ENCODE peak calls at places on chromosomes 6 and 20, in seven cellular contexts. One of them, this sample, is unnamed.

GRCh38 chr6:43624786-43625288 is 4.2 kb downstream of the GTPBP2 start:
- DNase-seq in endothelial cell of umbilical vein: no peak
- DNase-seq in breast epithelium: no peak
- DNase-seq in body of pancreas: no peak
- DNase-seq in A549: no peak
- DNase-seq in ovary: no peak
- DNase-seq in transverse colon: no peak
- DNase-seq in this sample: no peak

GRCh38 chr20:32162367-32162766 is 45.2 kb downstream of the PLAGL2 start:
- DNase-seq in A549: no peak
- DNase-seq in breast epithelium: no peak
- DNase-seq in ovary: no peak
- DNase-seq in body of pancreas: no peak
- DNase-seq in endothelial cell of umbilical vein: no peak
- DNase-seq in transverse colon: no peak
- DNase-seq in this sample: no peak

GRCh38 chr6:16244869-16245451 is 6.6 kb downstream of the GMPR start:
- DNase-seq in endothelial cell of umbilical vein: peak
- DNase-seq in A549: no peak
- DNase-seq in body of pancreas: peak
- DNase-seq in ovary: no peak
- DNase-seq in transverse colon: no peak
- DNase-seq in breast epithelium: no peak
- DNase-seq in this sample: no peak

GRCh38 chr20:52621401-52621800 is 350.8 kb upstream of the TSHZ2 start:
- DNase-seq in breast epithelium: no peak
- DNase-seq in ovary: no peak
- DNase-seq in A549: no peak
- DNase-seq in endothelial cell of umbilical vein: no peak
- DNase-seq in transverse colon: no peak
- DNase-seq in body of pancreas: no peak
- DNase-seq in this sample: no peak

GRCh38 chr20:46348972-46349741 is 40.9 kb upstream of the CDH22 start:
- DNase-seq in transverse colon: peak
- DNase-seq in endothelial cell of umbilical vein: peak
- DNase-seq in ovary: peak
- DNase-seq in breast epithelium: no peak
- DNase-seq in A549: peak
- DNase-seq in body of pancreas: peak
- DNase-seq in this sample: peak

GRCh38 chr6:70108230-70108629 is 194.7 kb downstream of the COL9A1 start:
- DNase-seq in A549: peak
- DNase-seq in breast epithelium: no peak
- DNase-seq in transverse colon: no peak
- DNase-seq in body of pancreas: no peak
- DNase-seq in ovary: no peak
- DNase-seq in endothelial cell of umbilical vein: peak
- DNase-seq in this sample: no peak

GRCh38 chr6:1636971-1637871 is 27.5 kb downstream of the FOXC1 start:
- DNase-seq in transverse colon: no peak
- DNase-seq in breast epithelium: no peak
- DNase-seq in body of pancreas: no peak
- DNase-seq in ovary: no peak
- DNase-seq in endothelial cell of umbilical vein: no peak
- DNase-seq in A549: peak
- DNase-seq in this sample: no peak

GRCh38 chr20:4047614-4048013 is 32.3 kb upstream of the RNF24 start:
- DNase-seq in breast epithelium: no peak
- DNase-seq in endothelial cell of umbilical vein: no peak
- DNase-seq in transverse colon: no peak
- DNase-seq in ovary: no peak
- DNase-seq in A549: no peak
- DNase-seq in body of pancreas: no peak
- DNase-seq in this sample: no peak

GRCh38 chr6:68615965-68616364 is 19.1 kb upstream of the ADGRB3 start:
- DNase-seq in breast epithelium: no peak
- DNase-seq in transverse colon: no peak
- DNase-seq in ovary: no peak
- DNase-seq in endothelial cell of umbilical vein: no peak
- DNase-seq in A549: no peak
- DNase-seq in body of pancreas: no peak
- DNase-seq in this sample: no peak

GRCh38 chr20:3406481-3407425 is 716 bp downstream of the DNAAF9 start:
- DNase-seq in A549: no peak
- DNase-seq in breast epithelium: peak
- DNase-seq in ovary: peak
- DNase-seq in endothelial cell of umbilical vein: peak
- DNase-seq in transverse colon: peak
- DNase-seq in body of pancreas: peak
- DNase-seq in this sample: peak

GRCh38 chr20:24503352-24503931 is 34.0 kb downstream of the SYNDIG1 start:
- DNase-seq in A549: no peak
- DNase-seq in body of pancreas: no peak
- DNase-seq in breast epithelium: no peak
- DNase-seq in ovary: no peak
- DNase-seq in transverse colon: no peak
- DNase-seq in endothelial cell of umbilical vein: no peak
- DNase-seq in this sample: peak

GRCh38 chr20:19823216-19823615 is 65.2 kb downstream of the RIN2 start:
- DNase-seq in ovary: no peak
- DNase-seq in breast epithelium: no peak
- DNase-seq in transverse colon: no peak
- DNase-seq in A549: no peak
- DNase-seq in body of pancreas: no peak
- DNase-seq in endothelial cell of umbilical vein: no peak
- DNase-seq in this sample: no peak

GRCh38 chr20:6122111-6122872 is 538 bp downstream of the FERMT1 start:
- DNase-seq in body of pancreas: peak
- DNase-seq in breast epithelium: no peak
- DNase-seq in endothelial cell of umbilical vein: peak
- DNase-seq in A549: peak
- DNase-seq in transverse colon: peak
- DNase-seq in ovary: peak
- DNase-seq in this sample: no peak

DNA sequence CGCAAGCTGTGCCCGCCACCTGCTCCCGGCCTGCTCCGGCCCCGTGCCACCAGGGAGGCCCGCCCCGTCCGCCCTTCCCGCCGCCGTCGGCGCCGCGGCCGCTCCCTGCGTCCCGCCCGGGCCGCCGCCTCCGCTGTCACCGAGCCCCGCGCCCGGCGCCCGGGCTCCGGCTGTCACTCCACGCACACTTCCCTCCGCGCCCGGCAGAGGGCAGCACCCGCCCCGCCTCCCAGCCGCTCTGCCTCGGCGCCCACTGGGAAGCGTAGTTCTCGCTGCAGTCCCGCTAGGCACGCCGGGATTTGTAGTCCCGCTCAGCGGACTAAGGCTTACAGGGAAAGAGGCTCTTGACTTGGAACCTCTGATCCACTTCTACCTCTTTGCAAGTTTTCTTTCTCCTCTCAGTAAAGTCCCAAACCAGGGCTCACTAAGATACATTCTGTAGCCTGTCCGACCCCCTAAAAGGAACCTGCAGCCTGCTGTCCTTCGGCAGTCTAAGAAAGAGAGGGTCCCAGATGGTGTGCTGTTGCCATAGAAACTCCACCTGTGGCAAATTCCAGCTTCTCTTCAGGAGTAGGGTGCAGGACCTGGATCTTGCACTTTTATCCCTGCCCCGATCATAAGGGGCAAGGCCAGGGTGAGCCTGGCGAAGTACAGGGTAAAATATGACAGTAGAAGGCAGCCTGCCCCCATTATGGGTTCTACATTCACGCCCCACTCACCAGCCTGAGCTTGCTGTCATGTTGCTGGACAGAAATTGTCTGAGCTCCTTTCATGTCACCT is at the start of gene TFEB:
- DNase-seq in breast epithelium: peak
- DNase-seq in endothelial cell of umbilical vein: peak
- DNase-seq in ovary: peak
- DNase-seq in A549: peak
- DNase-seq in body of pancreas: peak
- DNase-seq in transverse colon: peak
- DNase-seq in this sample: peak
- TF ChIP-seq POLR2A in breast epithelium: no peak
- TF ChIP-seq POLR2A in endothelial cell of umbilical vein: no peak
- TF ChIP-seq POLR2A in ovary: peak
- TF ChIP-seq POLR2A in A549: no peak
- TF ChIP-seq POLR2A in body of pancreas: no peak
- TF ChIP-seq POLR2A in transverse colon: no peak
- TF ChIP-seq POLR2A in this sample: peak

DNA sequence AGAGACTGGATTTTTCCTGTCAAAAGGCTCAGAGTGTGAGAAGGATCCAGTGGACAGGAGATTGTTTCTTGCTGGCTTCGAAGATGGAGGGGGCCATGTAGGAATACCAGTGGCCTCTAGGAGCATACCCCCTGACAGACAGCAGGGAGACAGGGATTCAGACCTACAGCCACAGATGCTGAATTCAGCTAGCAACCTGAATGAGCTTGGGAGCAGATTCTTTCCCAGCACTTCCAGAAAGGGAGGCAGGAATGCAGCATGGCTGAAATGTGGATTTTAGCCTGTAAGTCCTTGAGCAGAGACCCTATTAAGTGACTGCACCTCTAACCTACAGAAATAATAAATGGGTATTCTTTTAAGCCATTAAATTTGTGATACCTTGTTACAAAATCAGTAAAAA is 44.6 kb downstream of the STXBP5 start:
- DNase-seq in body of pancreas: no peak
- DNase-seq in endothelial cell of umbilical vein: no peak
- DNase-seq in breast epithelium: no peak
- DNase-seq in A549: no peak
- DNase-seq in ovary: no peak
- DNase-seq in transverse colon: no peak
- DNase-seq in this sample: no peak
- TF ChIP-seq POLR2A in body of pancreas: no peak
- TF ChIP-seq POLR2A in endothelial cell of umbilical vein: no peak
- TF ChIP-seq POLR2A in breast epithelium: no peak
- TF ChIP-seq POLR2A in A549: no peak
- TF ChIP-seq POLR2A in ovary: no peak
- TF ChIP-seq POLR2A in transverse colon: no peak
- TF ChIP-seq POLR2A in this sample: no peak

DNA sequence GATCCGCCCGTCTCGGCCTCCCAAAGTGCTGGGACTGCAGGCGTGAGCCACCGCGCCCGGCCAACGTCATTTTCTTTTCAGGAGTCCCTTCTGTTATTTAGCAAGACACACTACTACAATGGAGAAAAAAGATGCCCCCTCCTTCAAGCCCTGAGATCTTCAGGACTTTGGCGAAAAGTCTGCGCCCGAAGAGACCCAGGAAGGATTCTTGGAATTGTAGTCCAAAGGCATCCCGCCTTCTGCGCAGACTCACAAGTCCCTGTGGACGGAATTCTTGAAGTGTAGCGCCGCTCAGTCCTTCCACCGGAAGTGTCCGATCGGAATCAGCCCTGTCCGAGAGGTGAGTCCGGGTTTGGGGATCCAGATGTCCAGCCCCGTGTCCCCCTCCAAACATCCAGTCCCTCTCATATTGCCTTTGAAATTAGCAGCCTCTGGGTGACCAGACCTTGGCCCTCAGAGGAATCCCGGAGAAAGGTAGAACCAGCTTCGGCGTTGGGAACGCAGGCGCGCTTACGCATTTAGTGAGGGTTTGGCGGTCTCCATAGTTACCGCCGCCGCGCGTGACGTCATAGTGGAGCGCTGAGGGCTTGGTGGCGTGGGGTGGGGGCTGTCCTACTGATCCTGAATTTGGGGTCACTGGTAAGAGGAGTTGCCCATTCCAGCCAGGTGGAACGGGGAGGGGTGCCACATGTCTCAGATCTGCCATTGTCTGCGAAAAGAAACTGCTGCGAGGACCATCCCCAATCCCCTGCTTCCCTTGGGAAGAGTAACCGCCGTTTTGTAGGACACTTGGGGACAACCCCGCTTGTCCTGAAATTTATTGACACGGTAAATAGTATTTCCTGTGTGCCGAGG is 490 bp downstream of the ZNF165 start:
- DNase-seq in endothelial cell of umbilical vein: peak
- DNase-seq in A549: peak
- DNase-seq in transverse colon: peak
- DNase-seq in breast epithelium: peak
- DNase-seq in ovary: peak
- DNase-seq in body of pancreas: peak
- DNase-seq in this sample: peak
- TF ChIP-seq POLR2A in endothelial cell of umbilical vein: peak
- TF ChIP-seq POLR2A in A549: no peak
- TF ChIP-seq POLR2A in transverse colon: no peak
- TF ChIP-seq POLR2A in breast epithelium: peak
- TF ChIP-seq POLR2A in ovary: peak
- TF ChIP-seq POLR2A in body of pancreas: no peak
- TF ChIP-seq POLR2A in this sample: no peak

GRCh38 chr6:30617565-30618269 is at the start of gene MRPS18B:
- DNase-seq in transverse colon: peak
- DNase-seq in body of pancreas: peak
- DNase-seq in A549: peak
- DNase-seq in breast epithelium: peak
- DNase-seq in endothelial cell of umbilical vein: peak
- DNase-seq in ovary: peak
- DNase-seq in this sample: peak

GRCh38 chr6:30615219-30615957 is 1.7 kb downstream of the PPP1R10 start:
- DNase-seq in ovary: peak
- DNase-seq in endothelial cell of umbilical vein: peak
- DNase-seq in A549: peak
- DNase-seq in transverse colon: peak
- DNase-seq in breast epithelium: no peak
- DNase-seq in body of pancreas: peak
- DNase-seq in this sample: peak

GRCh38 chr6:30614843-30615218 is 2.2 kb downstream of the PPP1R10 start:
- DNase-seq in breast epithelium: peak
- DNase-seq in endothelial cell of umbilical vein: peak
- DNase-seq in A549: peak
- DNase-seq in transverse colon: peak
- DNase-seq in ovary: peak
- DNase-seq in body of pancreas: peak
- DNase-seq in this sample: peak

GRCh38 chr6:30616811-30617564 is at the start of gene PPP1R10:
- DNase-seq in endothelial cell of umbilical vein: peak
- DNase-seq in body of pancreas: peak
- DNase-seq in ovary: peak
- DNase-seq in A549: peak
- DNase-seq in transverse colon: peak
- DNase-seq in breast epithelium: peak
- DNase-seq in this sample: peak

DNA sequence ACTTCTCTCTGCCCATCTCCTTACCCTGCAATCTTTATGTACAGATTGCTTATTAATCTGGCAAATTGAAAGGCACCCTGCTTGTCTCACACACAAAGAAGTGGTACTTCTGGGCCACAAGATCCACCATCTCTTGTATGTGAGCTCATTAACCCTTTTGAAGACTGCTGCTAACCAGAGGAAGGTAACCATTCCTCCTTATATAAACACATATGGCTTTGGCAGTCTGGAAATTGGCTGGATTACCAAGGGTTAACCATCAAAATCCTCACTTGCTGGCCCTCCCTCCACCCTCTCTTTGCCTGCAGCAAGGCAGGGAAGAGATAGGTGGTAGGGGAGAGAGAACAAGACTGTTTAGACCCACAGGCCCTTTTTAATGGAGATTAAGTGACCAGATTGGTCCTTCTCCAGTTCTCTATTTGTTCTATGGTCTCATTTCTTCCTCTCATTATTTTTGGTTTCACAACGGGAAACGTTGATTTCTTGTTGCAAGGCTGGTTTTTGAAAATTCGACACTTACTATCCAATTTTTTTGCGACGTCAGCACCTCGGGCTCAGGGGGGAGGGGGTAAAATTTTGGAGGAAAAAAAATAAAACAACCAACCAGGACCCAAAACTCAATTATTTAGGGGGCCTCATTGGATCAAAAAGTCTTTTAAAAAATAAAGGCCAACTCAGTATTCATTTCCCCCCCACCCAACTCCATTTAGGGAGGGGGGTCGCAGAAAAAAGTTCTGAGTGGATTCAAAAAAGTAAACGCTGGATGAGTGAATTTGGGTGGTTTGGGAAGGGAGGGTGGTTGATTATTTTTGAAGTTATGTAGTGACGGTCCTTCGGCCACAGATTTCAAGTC is 859 bp downstream of the PPP1R10 start:
- DNase-seq in body of pancreas: no peak
- DNase-seq in endothelial cell of umbilical vein: peak
- DNase-seq in breast epithelium: no peak
- DNase-seq in ovary: no peak
- DNase-seq in A549: peak
- DNase-seq in transverse colon: no peak
- DNase-seq in this sample: no peak
- TF ChIP-seq POLR2A in body of pancreas: no peak
- TF ChIP-seq POLR2A in endothelial cell of umbilical vein: no peak
- TF ChIP-seq POLR2A in breast epithelium: peak
- TF ChIP-seq POLR2A in ovary: no peak
- TF ChIP-seq POLR2A in A549: peak
- TF ChIP-seq POLR2A in transverse colon: no peak
- TF ChIP-seq POLR2A in this sample: no peak

This sample was measured in heart left ventricle.